ENCODE peak calls at places on chromosomes 1 and 21, in five cellular contexts. U, L, K, H and R are unnamed samples.

GRCh38 chr1:13714851-13715250 is 14.9 kb downstream of the PRDM2 start:
- DNase-seq in U (no peak), L (no peak), K (no peak), H (no peak), R (no peak)

GRCh38 chr1:31782066-31782762 is 18.1 kb upstream of the ADGRB2 start:
- DNase-seq in U (no peak), L (no peak), K (peak; percentile 27), H (no peak), R (no peak)

GRCh38 chr1:31848381-31848897 is 32.6 kb upstream of the SPOCD1 start:
- DNase-seq in U (no peak), L (no peak), K (no peak), H (peak; percentile 22), R (no peak)

GRCh38 chr1:40462956-40463590 is 12.8 kb downstream of the ZFP69B start:
- DNase-seq in U (no peak), L (no peak), K (no peak), H (no peak), R (no peak)

GRCh38 chr1:246450485-246451251 is 56.4 kb downstream of the SMYD3 start:
- DNase-seq in U (peak; percentile 13), L (no peak), K (no peak), H (no peak), R (peak; percentile 65)

GRCh38 chr1:234533034-234533571 is 54.1 kb upstream of the TARBP1 start:
- DNase-seq in U (peak; percentile 86), L (peak; percentile 39), K (no peak), H (no peak), R (no peak)

GRCh38 chr1:38989979-38990378 is 1.1 kb upstream of the AKIRIN1 start:
- DNase-seq in U (no peak), L (no peak), K (no peak), H (no peak), R (no peak)

GRCh38 chr1:203520315-203520714 is 26.4 kb downstream of the OPTC start:
- DNase-seq in U (peak; percentile 61), L (no peak), K (no peak), H (no peak), R (no peak)

GRCh38 chr21:14740692-14741091 is 194.6 kb upstream of the SAMSN1 start:
- DNase-seq in U (no peak), L (no peak), K (no peak), H (no peak), R (no peak)

GRCh38 chr1:224565186-224565585 is 50.9 kb upstream of the CNIH3 start:
- DNase-seq in U (peak; percentile 91), L (peak; percentile 78), K (no peak), H (no peak), R (no peak)

GRCh38 chr1:11072216-11072917 is 12.5 kb upstream of the SRM start:
- DNase-seq in U (no peak), L (no peak), K (peak; percentile 74), H (no peak), R (peak; percentile 46)

GRCh38 chr1:109772658-109773202 is 9.0 kb upstream of the EPS8L3 start:
- DNase-seq in U (no peak), L (no peak), K (no peak), H (no peak), R (no peak)

GRCh38 chr1:21564521-21565095 is 55.4 kb downstream of the ALPL start:
- DNase-seq in U (no peak), L (no peak), K (no peak), H (no peak), R (no peak)

GRCh38 chr1:44819594-44820327 is 11.4 kb downstream of the BTBD19 start:
- DNase-seq in U (peak; percentile 97), L (peak; percentile 92), K (no peak), H (peak; percentile 70), R (no peak)

GRCh38 chr1:209257021-209257420 is 326.5 kb upstream of the CAMK1G start:
- DNase-seq in U (no peak), L (no peak), K (peak; percentile 40), H (no peak), R (no peak)

GRCh38 chr1:71695820-71696219 is 586.5 kb downstream of the NEGR1 start:
- DNase-seq in U (no peak), L (no peak), K (no peak), H (no peak), R (no peak)

GRCh38 chr1:54335396-54336056 is 70.7 kb downstream of the SSBP3 start:
- DNase-seq in U (peak; percentile 95), L (peak; percentile 94), K (no peak), H (no peak), R (no peak)

GRCh38 chr1:15741183-15741850 is 982 bp upstream of the TMEM82 start:
- DNase-seq in U (peak; percentile 84), L (peak; percentile 15), K (peak; percentile 85), H (peak; percentile 33), R (peak; percentile 71)

GRCh38 chr1:168933143-168933840 is 173.2 kb upstream of the ATP1B1 start:
- DNase-seq in U (no peak), L (no peak), K (no peak), H (no peak), R (no peak)

GRCh38 chr1:47683402-47683801 is 245.6 kb downstream of the FOXD2 start:
- DNase-seq in U (no peak), L (no peak), K (no peak), H (no peak), R (no peak)

GRCh38 chr1:36595921-36596320 is 113.2 kb upstream of the CSF3R start:
- DNase-seq in U (no peak), L (no peak), K (no peak), H (no peak), R (no peak)